ENCODE peak calls at places on chromosomes 3 and 15, in nine cellular contexts. R is K562, G is IMR-90, D is bronchial epithelial cell, X is mesendoderm, K is brain microvascular endothelial cell, P is HCT116, O is neuronal stem cell, E is retinal pigment epithelial cell. J is an unnamed sample.
A peak's percentile ranks its signal among the peaks of the same experiment; 100 is the strongest.

GRCh38 chr3:132592211-132592610 is 4.9 kb upstream of the ACKR4 start:
- DNase-seq in R (no peak), G (no peak), D (no peak), X (no peak), K (no peak), P (no peak), O (no peak), E (no peak), J (no peak)

GRCh38 chr3:108132727-108133373 is 42.0 kb upstream of the CD47 start:
- DNase-seq in R (no peak), G (peak; percentile 78), D (peak; percentile 95), X (no peak), K (peak; percentile 11), P (peak; percentile 39), O (no peak), E (no peak), J (no peak)

GRCh38 chr3:27568393-27568792 is 84.2 kb upstream of the SLC4A7 start:
- DNase-seq in R (no peak), G (peak; percentile 72), D (peak; percentile 84), X (no peak), K (no peak), P (no peak), O (no peak), E (no peak), J (no peak)

GRCh38 chr15:78850926-78851600 is 21.6 kb upstream of the MORF4L1 start:
- DNase-seq in R (no peak), G (no peak), D (no peak), X (no peak), K (no peak), P (no peak), O (peak; percentile 46), E (no peak), J (no peak)

GRCh38 chr15:38461089-38461833 is 7.3 kb downstream of the FAM98B start:
- DNase-seq in R (no peak), G (peak; percentile 63), D (peak; percentile 5), X (no peak), K (peak; percentile 41), P (no peak), O (no peak), E (no peak), J (no peak)

GRCh38 chr3:188559069-188559410 is 405.1 kb downstream of the LPP start:
- DNase-seq in R (no peak), G (no peak), D (no peak), X (no peak), K (peak; percentile 3), P (no peak), O (no peak), E (peak; percentile 13), J (no peak)

GRCh38 chr3:186411994-186412393 is 50.0 kb upstream of the DGKG start:
- DNase-seq in R (no peak), G (no peak), D (peak; percentile 59), X (no peak), K (no peak), P (no peak), O (no peak), E (no peak), J (no peak)

GRCh38 chr3:123386477-123387040 is 62.3 kb downstream of the ADCY5 start:
- DNase-seq in R (no peak), G (peak; percentile 7), D (no peak), X (no peak), K (no peak), P (no peak), O (no peak), E (no peak), J (no peak)

GRCh38 chr3:126445506-126445905 is 30.2 kb downstream of the ZXDC start:
- DNase-seq in R (no peak), G (no peak), D (no peak), X (no peak), K (no peak), P (no peak), O (no peak), E (no peak), J (no peak)

GRCh38 chr3:126448141-126448892 is 27.4 kb downstream of the ZXDC start:
- DNase-seq in R (no peak), G (no peak), D (no peak), X (no peak), K (no peak), P (no peak), O (no peak), E (no peak), J (no peak)

GRCh38 chr3:126447456-126448106 is 28.1 kb downstream of the ZXDC start:
- DNase-seq in R (no peak), G (peak; percentile 13), D (no peak), X (no peak), K (no peak), P (no peak), O (no peak), E (no peak), J (no peak)

GRCh38 chr3:126446301-126446700 is 29.4 kb downstream of the ZXDC start:
- DNase-seq in R (no peak), G (no peak), D (no peak), X (peak; percentile 20), K (no peak), P (no peak), O (no peak), E (no peak), J (no peak)

GRCh38 chr3:126446791-126447190 is 28.9 kb downstream of the ZXDC start:
- DNase-seq in R (no peak), G (peak; percentile 51), D (no peak), X (no peak), K (no peak), P (no peak), O (no peak), E (no peak), J (no peak)
- H3K4me3 ChIP-seq in R (no peak overlapping the region), G (no peak overlapping the region), D (no peak overlapping the region), X (no peak overlapping the region), K (no peak overlapping the region), P (no peak overlapping the region), O (no peak overlapping the region), E (no peak overlapping the region), J (no peak overlapping the region)

DNA sequence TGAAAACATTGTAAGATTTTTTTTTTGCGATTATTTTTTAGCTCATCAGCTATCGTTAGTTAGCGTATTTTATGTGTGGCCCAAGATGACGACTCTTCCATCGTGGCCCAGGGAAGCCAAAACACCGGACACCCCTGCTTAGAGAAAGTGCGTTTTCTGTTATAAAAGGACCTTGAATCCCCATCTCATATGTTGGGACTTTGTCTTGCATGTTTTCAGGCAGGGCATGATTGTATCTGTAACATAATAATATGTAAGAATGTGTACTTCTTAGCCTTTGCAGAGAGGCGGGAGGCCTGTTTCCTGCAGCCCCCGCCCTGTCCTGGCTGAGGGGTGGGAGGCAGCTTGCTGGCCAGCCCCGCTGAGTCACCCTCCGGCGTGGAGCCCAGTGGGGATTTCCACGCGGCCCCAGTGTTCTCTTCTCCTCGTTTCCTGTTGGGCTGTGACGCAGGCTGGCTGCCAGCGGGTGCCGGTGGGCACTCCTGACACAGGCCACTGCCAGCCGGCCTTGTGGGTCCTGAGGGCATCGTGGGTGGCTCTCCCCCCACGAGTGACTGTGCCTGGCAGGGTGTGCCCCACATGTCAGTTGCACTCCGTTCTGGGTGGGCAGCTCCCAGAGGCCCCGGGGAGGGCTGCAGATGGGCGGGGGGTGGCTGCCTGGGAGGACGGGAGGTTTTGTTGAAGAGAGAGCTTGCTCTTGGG is 55.6 kb downstream of the SMAD3 start:
- DNase-seq in R (peak; percentile 57), G (peak; percentile 97), D (peak; percentile 79), X (no peak), K (peak; percentile 91), P (no peak), O (no peak), E (no peak), J (no peak)
- H3K4me3 ChIP-seq in R (no peak overlapping the region), G (no peak overlapping the region), D (no peak overlapping the region), X (no peak overlapping the region), K (no peak overlapping the region), P (no peak overlapping the region), O (no peak overlapping the region), E (no peak overlapping the region), J (no peak overlapping the region)

DNA sequence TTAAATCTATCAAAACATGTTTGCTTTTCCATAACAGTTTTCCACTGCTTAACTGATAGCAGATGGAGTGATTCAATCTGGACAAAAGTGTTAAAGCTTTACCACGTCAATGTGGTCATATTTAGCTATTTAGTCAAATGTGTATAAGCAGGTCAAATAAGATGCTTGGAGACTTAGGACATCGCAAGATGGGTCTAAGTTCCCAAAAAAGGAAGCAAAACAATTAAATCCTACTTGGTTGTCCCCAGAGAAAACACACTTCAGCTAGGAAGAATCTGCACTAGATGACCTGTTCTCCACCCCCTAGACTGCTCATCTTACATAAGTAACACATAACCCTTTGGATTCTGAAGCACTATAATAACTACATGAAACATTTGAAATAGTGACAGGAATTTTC is 52.2 kb downstream of the VGLL3 start:
- DNase-seq in R (no peak), G (peak; percentile 87), D (no peak), X (no peak), K (peak; percentile 63), P (no peak), O (no peak), E (no peak), J (no peak)
- H3K4me3 ChIP-seq in R (no peak overlapping the region), G (no peak overlapping the region), D (no peak overlapping the region), X (no peak overlapping the region), K (no peak overlapping the region), P (no peak overlapping the region), O (no peak overlapping the region), E (no peak overlapping the region), J (no peak overlapping the region)

GRCh38 chr3:114213262-114213668 is 24.1 kb downstream of the ZNF80 start:
- DNase-seq in R (no peak), G (peak; percentile 54), D (no peak), X (no peak), K (peak; percentile 47), P (no peak), O (no peak), E (no peak), J (peak; percentile 20)

GRCh38 chr3:114213669-114214541 is 23.5 kb downstream of the ZNF80 start:
- DNase-seq in R (no peak), G (peak; percentile 78), D (peak; percentile 2), X (peak; percentile 80), K (peak; percentile 92), P (no peak), O (no peak), E (peak; percentile 3), J (peak; percentile 30)

GRCh38 chr3:114216186-114216970 is 21.0 kb downstream of the ZNF80 start:
- DNase-seq in R (no peak), G (peak; percentile 19), D (no peak), X (no peak), K (peak; percentile 61), P (no peak), O (no peak), E (no peak), J (no peak)

GRCh38 chr3:114212646-114213045 is 24.7 kb downstream of the ZNF80 start:
- DNase-seq in R (no peak), G (no peak), D (no peak), X (peak; percentile 6), K (no peak), P (no peak), O (no peak), E (no peak), J (no peak)

DNA sequence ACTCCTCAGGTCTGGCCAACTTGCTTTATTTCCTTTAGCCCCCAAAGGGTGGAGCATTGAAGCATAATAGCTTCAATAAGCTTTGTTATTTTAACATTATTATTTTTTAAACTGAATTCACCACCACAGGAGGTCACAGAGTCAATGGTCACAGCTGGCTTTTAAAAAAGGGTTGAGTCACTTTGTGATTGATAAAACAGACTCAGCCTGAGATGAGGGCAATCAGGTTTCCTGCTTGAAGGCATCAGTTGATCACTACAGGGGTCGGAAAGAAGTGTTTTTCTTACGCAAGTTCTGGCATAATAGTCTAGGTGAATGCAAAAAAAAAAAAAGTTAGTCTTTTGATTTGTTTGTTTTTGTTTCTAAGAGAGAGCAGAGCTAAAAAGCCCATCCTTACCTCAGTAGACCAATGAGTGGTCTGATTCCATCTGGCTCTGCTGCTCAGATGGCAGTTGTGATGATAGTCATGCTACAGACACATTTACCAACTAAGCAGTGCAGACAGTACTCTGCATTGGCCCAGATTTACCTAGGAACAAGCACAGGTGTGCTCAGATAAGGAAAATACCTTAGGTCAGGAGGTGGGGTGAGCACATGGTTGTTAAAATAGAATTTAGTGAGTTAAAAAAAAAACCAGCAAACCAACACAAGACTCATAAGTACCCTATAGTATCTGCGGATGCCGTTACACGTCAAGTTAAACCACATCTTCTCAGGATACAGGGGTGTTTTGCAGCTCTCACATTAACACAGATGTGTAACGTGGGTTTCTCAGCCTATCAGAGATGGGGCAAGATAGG is 22.6 kb downstream of the ZNF80 start:
- DNase-seq in R (no peak), G (no peak), D (no peak), X (peak; percentile 59), K (no peak), P (no peak), O (no peak), E (no peak), J (peak; percentile 24)
- H3K4me3 ChIP-seq in R (no peak overlapping the region), G (no peak overlapping the region), D (no peak overlapping the region), X (no peak overlapping the region), K (peak overlapping the region; percentile 34), P (no peak overlapping the region), O (peak overlapping the region; percentile 34), E (no peak overlapping the region), J (no peak overlapping the region)

J was measured in Jurkat, Clone E6-1.